ENCODE peak calls at places on chromosomes 2 and 18, in five cellular contexts. G is HepG2, D is GM12878, R is H1, M is K562. Q is an unnamed sample.

GRCh38 chr2:231111987-231112386 is 12.9 kb downstream of the HTR2B start:
- DNase-seq in R (no peak), M (no peak), G (no peak), D (no peak), Q (no peak)

GRCh38 chr18:8661754-8662573 is 43.4 kb upstream of the MTCL1 start:
- DNase-seq in D (no peak), G (no peak), R (peak), M (peak), Q (peak)

GRCh38 chr2:54206596-54206995 is 49.4 kb downstream of the TSPYL6 start:
- DNase-seq in G (peak), R (no peak), M (peak), D (no peak), Q (peak)

GRCh38 chr2:95023222-95023597 is 2.3 kb upstream of the MAL start:
- DNase-seq in D (no peak), M (no peak), R (no peak), G (peak), Q (no peak)

GRCh38 chr2:46317092-46317486 is 19.9 kb downstream of the EPAS1 start:
- DNase-seq in D (no peak), G (no peak), M (no peak), R (no peak), Q (no peak)

GRCh38 chr2:112162956-112163355 is 24.8 kb downstream of the FBLN7 start:
- DNase-seq in M (no peak), G (no peak), D (no peak), R (no peak), Q (no peak)

GRCh38 chr2:128626758-128627515 is 308.3 kb upstream of the HS6ST1 start:
- DNase-seq in M (no peak), G (no peak), D (no peak), R (no peak), Q (no peak)

GRCh38 chr18:59079264-59079972 is 60.3 kb upstream of the SEC11C start:
- DNase-seq in R (no peak), M (no peak), G (no peak), D (no peak), Q (no peak)

GRCh38 chr2:222738759-222739292 is 67.4 kb downstream of the MOGAT1 start:
- DNase-seq in G (no peak), M (peak), R (no peak), D (no peak), Q (no peak)

GRCh38 chr2:168348076-168348475 is 100.7 kb upstream of the STK39 start:
- DNase-seq in M (peak), R (no peak), D (no peak), G (peak), Q (peak)

GRCh38 chr2:37786854-37787253 is 115.4 kb upstream of the CDC42EP3 start:
- DNase-seq in G (peak), M (no peak), R (no peak), D (no peak), Q (peak)

GRCh38 chr2:15112216-15112615 is 448.9 kb downstream of the NBAS start:
- DNase-seq in M (peak), R (no peak), D (no peak), G (no peak), Q (peak)

GRCh38 chr2:138500592-138501426 is 761 bp upstream of the SPOPL start:
- DNase-seq in M (peak), R (no peak), D (no peak), G (peak), Q (peak)

GRCh38 chr2:62478093-62478580 is 27.9 kb downstream of the TMEM17 start:
- DNase-seq in M (no peak), G (peak), R (no peak), D (no peak), Q (no peak)

GRCh38 chr2:175062787-175063585 is 57.8 kb upstream of the CHN1 start:
- DNase-seq in R (no peak), D (no peak), G (peak), M (peak), Q (no peak)

GRCh38 chr2:61448229-61448628 is 22.7 kb downstream of the USP34 start:
- DNase-seq in M (peak), R (no peak), G (no peak), D (no peak), Q (no peak)

GRCh38 chr2:127608061-127609011 is 37.6 kb upstream of the GPR17 start:
- DNase-seq in M (no peak), D (no peak), R (no peak), G (no peak), Q (no peak)

GRCh38 chr2:234257859-234258561 is 207.5 kb downstream of the SPP2 start:
- DNase-seq in R (peak), D (no peak), M (peak), G (peak), Q (peak)

GRCh38 chr2:143161982-143162837 is 33.0 kb downstream of the ARHGAP15 start:
- DNase-seq in G (peak), R (no peak), M (peak), D (no peak), Q (no peak)

GRCh38 chr2:63050916-63051794 is 525 bp downstream of the OTX1 start:
- DNase-seq in D (no peak), R (no peak), G (no peak), M (peak), Q (no peak)

GRCh38 chr2:113113794-113114193 is 13.6 kb upstream of the IL1RN start:
- DNase-seq in M (no peak), R (no peak), G (no peak), D (no peak), Q (no peak)

GRCh38 chr2:26913599-26914285 is 56.7 kb upstream of the MAPRE3 start:
- DNase-seq in M (no peak), D (no peak), R (no peak), G (no peak), Q (no peak)

GRCh38 chr18:7645756-7646155 is 78.6 kb downstream of the PTPRM start:
- DNase-seq in D (no peak), M (no peak), G (no peak), R (no peak), Q (peak)

GRCh38 chr18:77107218-77107815 is 25.3 kb downstream of the MBP start:
- DNase-seq in M (no peak), R (no peak), G (no peak), D (no peak), Q (no peak)

GRCh38 chr2:229636568-229636967 is 77.8 kb downstream of the DNER start:
- DNase-seq in D (no peak), G (no peak), R (no peak), M (no peak), Q (no peak)

GRCh38 chr2:196336715-196337617 is 165.6 kb upstream of the STK17B start:
- DNase-seq in G (peak), D (peak), M (peak), R (no peak), Q (peak)

GRCh38 chr2:227477291-227477690 is 5.3 kb downstream of the AGFG1 start:
- DNase-seq in G (no peak), M (no peak), R (no peak), D (no peak), Q (no peak)

GRCh38 chr2:76953733-76954347 is 568.3 kb downstream of the LRRTM4 start:
- DNase-seq in D (peak), R (no peak), G (peak), M (peak), Q (peak)

GRCh38 chr2:141736466-141736865 is 394.4 kb downstream of the LRP1B start:
- DNase-seq in M (no peak), R (no peak), G (no peak), D (no peak), Q (no peak)

GRCh38 chr2:33322099-33322498 is 154.3 kb upstream of the RASGRP3 start:
- DNase-seq in D (no peak), G (no peak), M (no peak), R (no peak), Q (no peak)

GRCh38 chr2:88281302-88282217 is 111.4 kb downstream of the THNSL2 start:
- DNase-seq in R (no peak), G (no peak), M (no peak), D (no peak), Q (no peak)

GRCh38 chr2:198900141-198900540 is 557.6 kb downstream of the SATB2 start:
- DNase-seq in R (no peak), M (no peak), D (no peak), G (no peak), Q (no peak)

GRCh38 chr18:32460046-32460785 is 10.5 kb downstream of the GAREM1 start:
- DNase-seq in M (no peak), R (no peak), D (no peak), G (no peak), Q (no peak)

GRCh38 chr2:191618789-191619185 is 59.1 kb upstream of the NABP1 start:
- DNase-seq in D (no peak), M (no peak), R (no peak), G (no peak), Q (no peak)

GRCh38 chr2:9004338-9005204 is 1.1 kb upstream of the MBOAT2 start:
- DNase-seq in G (no peak), D (no peak), R (no peak), M (peak), Q (no peak)
- TF ChIP-seq RAD21 in G (no peak), D (no peak), R (no peak), M (no peak), Q (no peak)

DNA sequence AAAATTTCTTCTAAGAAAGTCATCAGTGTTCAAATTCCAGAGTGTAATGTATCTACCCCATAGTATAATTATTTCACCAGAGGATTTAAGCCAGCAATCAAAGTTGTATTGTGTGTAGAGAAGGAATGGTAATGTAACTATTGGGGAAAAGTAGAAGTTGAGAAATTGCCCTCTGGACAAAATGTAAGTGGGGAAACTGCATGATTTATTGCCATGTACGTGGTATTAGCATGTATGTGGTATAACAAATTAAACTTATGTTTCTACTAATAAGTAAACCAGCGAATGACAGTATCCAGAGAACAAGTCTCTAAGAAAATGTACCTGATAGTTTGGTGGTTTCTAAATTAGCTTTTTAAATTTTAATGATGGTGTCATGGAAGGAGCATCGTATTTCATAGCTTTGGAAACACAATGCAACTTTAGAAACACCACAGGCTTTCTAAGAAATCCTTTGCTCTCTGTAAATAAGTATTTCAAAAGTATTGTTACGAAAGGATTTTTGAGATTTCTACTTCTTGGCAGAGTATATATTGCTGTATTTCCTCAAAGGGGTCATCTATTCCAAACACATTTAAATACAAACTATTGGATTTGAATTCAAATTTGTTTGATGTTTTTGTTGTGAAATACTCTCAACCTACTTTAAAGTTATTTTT is 1018.9 kb upstream of the ZEB2 start:
- DNase-seq in R (no peak), G (no peak), D (no peak), M (no peak), Q (no peak)
- TF ChIP-seq KDM1A in R (no peak), G (no peak), D (no peak), M (no peak), Q (no peak)

GRCh38 chr2:144679942-144680341 is 160.0 kb upstream of the ZEB2 start:
- DNase-seq in R (no peak), D (no peak), M (no peak), G (no peak), Q (no peak)

GRCh38 chr2:144681389-144681788 is 161.5 kb upstream of the ZEB2 start:
- DNase-seq in R (no peak), M (no peak), G (no peak), D (no peak), Q (no peak)

GRCh38 chr2:144683063-144683740 is 163.3 kb upstream of the ZEB2 start:
- DNase-seq in D (no peak), M (no peak), G (no peak), R (no peak), Q (no peak)

GRCh38 chr2:144683955-144684354 is 164.0 kb upstream of the ZEB2 start:
- DNase-seq in M (no peak), D (no peak), R (no peak), G (no peak), Q (no peak)

DNA sequence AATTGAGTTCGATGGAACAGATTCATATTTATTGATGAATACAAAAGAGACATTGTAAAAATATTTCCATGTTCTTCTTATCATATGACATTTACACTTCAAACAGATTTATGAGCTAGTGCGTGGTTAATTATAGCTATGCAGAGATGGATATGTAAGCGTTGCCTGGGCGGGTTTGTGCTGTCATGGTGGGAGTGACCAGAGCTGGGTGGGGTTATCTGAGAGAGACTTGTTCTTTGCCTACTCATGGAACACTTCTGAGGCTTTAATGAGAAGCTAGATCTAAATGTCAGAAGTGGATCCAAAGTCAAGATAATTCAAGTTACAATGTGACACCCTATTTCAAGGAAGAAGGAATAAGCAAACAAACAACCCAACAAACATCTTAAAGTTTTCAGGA is 162.3 kb upstream of the ZEB2 start:
- DNase-seq in D (no peak), G (no peak), R (no peak), M (peak), Q (no peak)
- TF ChIP-seq RAD21 in D (no peak), G (no peak), R (no peak), M (no peak), Q (no peak)

DNA sequence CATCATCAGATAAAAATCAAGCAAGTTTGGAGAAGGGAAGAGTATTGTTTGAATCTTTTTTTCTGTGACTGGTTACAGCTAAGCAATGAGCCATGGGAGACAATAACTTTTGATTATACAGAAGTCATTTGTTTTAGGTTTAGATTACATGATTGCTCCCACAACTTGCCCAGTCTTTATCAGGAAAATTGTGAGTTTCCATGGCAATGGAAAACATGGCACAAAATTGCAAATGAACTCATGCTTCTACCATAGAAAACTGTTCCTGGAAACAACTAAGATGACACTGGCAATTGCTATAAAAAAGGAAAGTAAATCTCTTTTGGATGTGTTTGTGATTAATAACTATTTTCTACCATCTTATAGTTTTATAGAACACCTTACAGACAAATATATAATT is 476.7 kb downstream of the MBD2 start:
- DNase-seq in M (no peak), G (no peak), R (no peak), D (no peak), Q (no peak)
- TF ChIP-seq KDM1A in M (no peak), G (no peak), R (no peak), D (no peak), Q (no peak)

Q was measured in A549.